ENCODE peak calls at places on chromosome 16, in nine cellular contexts. S is cardiac muscle cell, G is pancreas, H is choroid plexus epithelial cell, W is brain microvascular endothelial cell, L is mucosa of descending colon, N is body of pancreas, B is neural progenitor cell, D is foreskin fibroblast. J is an unnamed sample.

GRCh38 chr16:50252874-50253510 is 13.4 kb upstream of the ADCY7 start:
- DNase-seq in S (no peak), G (no peak), H (no peak), W (no peak), L (no peak), N (no peak), B (no peak), D (no peak), J (no peak)

GRCh38 chr16:87970206-87970605 is 19.0 kb downstream of the BANP start:
- DNase-seq in S (peak), G (no peak), H (no peak), W (no peak), L (no peak), N (no peak), B (no peak), D (no peak), J (peak)

GRCh38 chr16:57688487-57688986 is 6.1 kb upstream of the DRC7 start:
- DNase-seq in S (no peak), G (no peak), H (no peak), W (no peak), L (no peak), N (no peak), B (no peak), D (no peak), J (no peak)

GRCh38 chr16:71255721-71256120 is 25.2 kb upstream of the HYDIN start:
- DNase-seq in S (no peak), G (no peak), H (no peak), W (no peak), L (no peak), N (no peak), B (peak), D (no peak), J (no peak)

GRCh38 chr16:79601978-79602609 is 1.6 kb upstream of the MAF start:
- DNase-seq in S (peak), G (peak), H (peak), W (peak), L (peak), N (peak), B (peak), D (peak), J (peak)

GRCh38 chr16:86609115-86609514 is 30.8 kb downstream of the FOXL1 start:
- DNase-seq in S (peak), G (no peak), H (peak), W (peak), L (no peak), N (no peak), B (no peak), D (peak), J (peak)

GRCh38 chr16:72455743-72456659 is 284.0 kb upstream of the PMFBP1 start:
- DNase-seq in S (peak), G (no peak), H (no peak), W (no peak), L (peak), N (peak), B (no peak), D (no peak), J (no peak)

GRCh38 chr16:57579361-57579665 is 36.9 kb downstream of the ADGRG5 start:
- DNase-seq in S (no peak), G (no peak), H (no peak), W (no peak), L (no peak), N (no peak), B (no peak), D (no peak), J (no peak)

GRCh38 chr16:19179890-19180490 is 11.9 kb downstream of the SYT17 start:
- DNase-seq in S (peak), G (peak), H (peak), W (peak), L (peak), N (peak), B (peak), D (peak), J (peak)

GRCh38 chr16:50269769-50270509 is 3.6 kb downstream of the ADCY7 start:
- DNase-seq in S (no peak), G (peak), H (no peak), W (no peak), L (peak), N (no peak), B (no peak), D (no peak), J (no peak)

GRCh38 chr16:87186440-87186839 is 130.8 kb downstream of the C16orf95 start:
- DNase-seq in S (no peak), G (no peak), H (peak), W (peak), L (no peak), N (no peak), B (peak), D (no peak), J (no peak)

GRCh38 chr16:57838161-57838560 is 35.9 kb upstream of the KIFC3 start:
- DNase-seq in S (no peak), G (no peak), H (no peak), W (no peak), L (no peak), N (no peak), B (no peak), D (no peak), J (no peak)

GRCh38 chr16:73047536-73048291 is at the start of gene ZFHX3:
- DNase-seq in S (peak), G (peak), H (peak), W (no peak), L (peak), N (peak), B (peak), D (peak), J (peak)

GRCh38 chr16:11621920-11622651 is 35.4 kb upstream of the LITAF start:
- DNase-seq in S (no peak), G (no peak), H (no peak), W (no peak), L (peak), N (no peak), B (no peak), D (no peak), J (no peak)
- H3K4me3 ChIP-seq in S (no peak), G (no peak), H (no peak), W (peak), L (no peak), N (no peak), B (no peak), D (peak), J (no peak)

DNA sequence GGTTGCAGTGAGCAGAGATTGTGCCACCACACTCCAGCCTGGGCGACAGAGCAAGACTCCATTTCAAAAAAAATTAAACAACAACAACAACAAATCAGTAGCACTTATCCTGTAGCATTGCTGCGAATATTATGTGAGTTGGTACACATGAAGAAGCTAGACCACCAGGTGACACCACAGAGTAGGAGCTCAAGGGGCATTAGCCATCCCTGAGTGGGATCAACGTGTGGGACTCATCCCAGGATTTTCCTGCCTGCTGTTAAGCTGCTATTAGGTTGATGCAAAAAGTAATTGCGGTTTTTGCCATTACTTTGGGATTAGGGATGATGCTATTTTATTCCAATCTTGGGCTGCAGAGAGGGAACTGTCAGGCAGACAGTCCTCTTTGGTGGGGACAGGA is 47.2 kb downstream of the OTOA start:
- DNase-seq in S (no peak), G (no peak), H (no peak), W (no peak), L (no peak), N (no peak), B (no peak), D (no peak), J (no peak)
- TF ChIP-seq CTCF in S (no peak), G (no peak), H (no peak), W (peak), L (no peak), N (no peak), B (no peak), D (no peak), J (no peak)

GRCh38 chr16:66915041-66915440 is 3.6 kb downstream of the CDH16 start:
- DNase-seq in S (no peak), G (peak), H (no peak), W (no peak), L (no peak), N (no peak), B (no peak), D (no peak), J (no peak)
- H3K4me3 ChIP-seq in S (no peak), G (no peak), H (no peak), W (no peak), L (no peak), N (no peak), B (no peak), D (no peak), J (no peak)

GRCh38 chr16:51716195-51716594 is 565.1 kb upstream of the SALL1 start:
- DNase-seq in S (no peak), G (no peak), H (no peak), W (no peak), L (no peak), N (no peak), B (no peak), D (no peak), J (no peak)
- TF ChIP-seq CTCF in S (no peak), G (no peak), H (no peak), W (no peak), L (no peak), N (no peak), B (no peak), D (no peak), J (no peak)

GRCh38 chr16:74438492-74438979 is 17.3 kb upstream of the CLEC18B start:
- DNase-seq in S (no peak), G (no peak), H (no peak), W (no peak), L (no peak), N (no peak), B (no peak), D (no peak), J (no peak)
- H3K4me3 ChIP-seq in S (no peak), G (no peak), H (no peak), W (no peak), L (no peak), N (no peak), B (no peak), D (no peak), J (no peak)

GRCh38 chr16:82167670-82168069 is 2.4 kb downstream of the MPHOSPH6 start:
- DNase-seq in S (no peak), G (no peak), H (no peak), W (no peak), L (no peak), N (no peak), B (no peak), D (no peak), J (no peak)

GRCh38 chr16:82175627-82176026 is 5.6 kb upstream of the MPHOSPH6 start:
- DNase-seq in S (no peak), G (no peak), H (no peak), W (no peak), L (no peak), N (no peak), B (no peak), D (no peak), J (no peak)

DNA sequence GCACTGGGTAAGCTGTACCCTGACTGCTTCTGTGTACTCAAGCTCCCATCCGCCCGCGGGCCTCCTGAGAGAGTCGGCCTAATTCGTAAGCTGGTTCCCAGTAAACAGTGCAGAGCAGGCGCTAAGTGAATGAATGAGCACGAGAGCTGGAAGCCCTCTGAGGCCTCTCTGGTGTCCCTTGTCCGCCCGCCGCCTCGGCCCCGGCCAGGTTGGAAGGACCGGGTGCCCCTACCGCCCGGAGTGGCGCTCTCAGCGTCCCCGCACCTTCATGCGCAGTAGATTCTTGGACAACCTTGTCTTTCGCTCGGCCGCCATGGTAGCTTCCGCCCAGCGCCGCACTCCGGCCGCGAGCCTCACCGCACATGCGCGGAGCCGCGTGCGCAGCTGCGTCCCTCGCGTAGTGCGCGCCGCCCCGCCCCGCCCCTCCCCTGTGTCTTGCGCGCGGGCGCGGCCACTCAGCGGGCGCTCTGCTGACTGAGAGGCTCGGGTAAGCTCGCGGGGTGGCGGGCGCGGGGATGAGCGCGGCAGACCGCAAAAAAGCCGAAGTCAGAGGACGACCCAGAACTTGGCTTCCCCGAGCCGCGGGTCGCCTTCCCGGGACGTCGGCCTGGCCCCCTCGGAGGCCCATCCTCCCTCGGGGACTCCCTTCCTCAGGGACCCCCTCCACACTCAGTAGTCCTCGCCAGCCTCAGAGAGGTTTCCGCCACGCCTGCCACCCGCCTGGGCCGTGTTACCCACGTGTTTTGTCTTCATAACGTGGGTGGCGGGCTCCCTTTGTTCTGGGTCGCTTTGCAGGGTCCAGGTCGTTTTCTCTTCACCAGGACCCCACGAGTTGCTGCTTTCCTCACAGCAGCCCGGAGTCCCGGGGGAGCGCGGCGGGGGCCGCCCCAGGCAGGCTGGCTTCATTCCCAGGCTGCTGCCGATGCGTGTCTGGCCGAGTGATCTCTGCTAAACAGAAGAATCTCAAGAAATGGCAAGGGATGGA is at the start of gene MPHOSPH6:
- DNase-seq in S (peak), G (peak), H (peak), W (peak), L (peak), N (peak), B (peak), D (peak), J (peak)
- TF ChIP-seq CTCF in S (no peak), G (no peak), H (no peak), W (no peak), L (no peak), N (peak), B (no peak), D (no peak), J (no peak)

GRCh38 chr16:56421313-56421712 is 4.0 kb downstream of the AMFR start:
- DNase-seq in S (no peak), G (no peak), H (no peak), W (no peak), L (no peak), N (no peak), B (no peak), D (no peak), J (no peak)

GRCh38 chr16:56421976-56422669 is 3.2 kb downstream of the AMFR start:
- DNase-seq in S (no peak), G (no peak), H (no peak), W (no peak), L (no peak), N (no peak), B (no peak), D (no peak), J (no peak)

GRCh38 chr16:56423584-56424403 is 1.6 kb downstream of the AMFR start:
- DNase-seq in S (no peak), G (no peak), H (peak), W (no peak), L (no peak), N (no peak), B (no peak), D (no peak), J (peak)

GRCh38 chr16:56424404-56424765 is 960 bp downstream of the AMFR start:
- DNase-seq in S (no peak), G (no peak), H (no peak), W (no peak), L (no peak), N (no peak), B (no peak), D (no peak), J (peak)

DNA sequence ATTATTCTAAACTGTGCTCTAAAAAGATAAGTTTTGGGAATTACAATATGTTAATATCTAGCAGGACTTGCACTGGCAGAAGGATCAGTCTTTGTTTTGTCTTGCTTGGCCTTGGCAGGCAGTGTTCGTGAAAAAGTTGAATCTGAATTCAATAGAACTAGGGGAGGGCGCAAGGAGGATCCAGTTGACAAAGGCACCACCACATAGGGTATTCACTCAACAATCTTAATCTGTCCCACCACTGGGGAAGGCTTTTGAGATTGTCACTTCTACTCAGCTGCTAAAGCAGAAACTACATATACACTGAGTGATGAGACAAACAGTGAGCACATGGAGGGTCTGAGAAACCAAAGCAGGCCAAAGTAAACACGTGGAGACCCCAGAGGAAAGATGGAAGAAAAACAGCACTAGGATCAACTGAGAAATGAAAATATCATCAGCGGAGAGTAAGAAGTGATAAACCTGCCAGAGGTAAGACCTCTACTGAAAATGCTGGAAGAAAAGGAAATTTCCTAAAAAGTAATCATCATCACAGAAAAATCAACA is 2.4 kb downstream of the AMFR start:
- DNase-seq in S (no peak), G (no peak), H (no peak), W (no peak), L (no peak), N (no peak), B (peak), D (no peak), J (no peak)
- H3K4me3 ChIP-seq in S (no peak), G (no peak), H (no peak), W (no peak), L (no peak), N (no peak), B (peak), D (no peak), J (no peak)

GRCh38 chr16:2016407-2016922 is 3.1 kb upstream of the NPW start:
- DNase-seq in S (no peak), G (no peak), H (no peak), W (no peak), L (peak), N (no peak), B (peak), D (no peak), J (no peak)
- TF ChIP-seq CTCF in S (peak), G (no peak), H (peak), W (peak), L (no peak), N (no peak), B (peak), D (peak), J (peak)

DNA sequence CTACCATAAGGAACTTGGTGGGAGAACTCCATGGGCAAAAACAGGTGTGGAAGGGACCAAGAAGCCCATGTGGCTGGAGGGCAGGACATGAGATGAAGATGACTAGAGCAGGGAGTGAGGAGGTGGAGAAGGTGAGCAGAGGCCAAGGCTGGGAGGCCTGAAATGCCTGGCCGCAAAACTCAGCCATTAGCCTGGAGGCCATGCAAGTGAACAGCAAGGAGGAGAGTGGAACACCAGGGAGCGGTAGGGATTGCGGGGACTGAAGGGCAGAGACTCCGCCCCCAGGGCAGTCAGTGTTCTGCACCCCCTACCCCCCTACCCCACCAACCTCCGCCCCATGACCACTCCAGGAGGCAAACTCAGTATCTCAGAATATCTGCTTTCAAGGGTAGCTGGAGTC is 17.0 kb downstream of the BCL7C start:
- DNase-seq in S (no peak), G (no peak), H (no peak), W (no peak), L (peak), N (no peak), B (peak), D (no peak), J (no peak)
- H3K4me3 ChIP-seq in S (peak), G (no peak), H (peak), W (no peak), L (no peak), N (no peak), B (peak), D (peak), J (peak)